ENCODE peak calls at places on chromosomes 16 and 17, in eight cellular contexts. One of them, this sample, is unnamed.
A peak's percentile ranks its signal among the peaks of the same experiment; 100 is the strongest.

GRCh38 chr17:64411999-64412771 is 21.5 kb upstream of the PECAM1 start:
- DNase-seq in AG09309: no peak
- DNase-seq in foreskin fibroblast: peak; percentile 35
- DNase-seq in uterus: peak; percentile 20
- DNase-seq in choroid plexus epithelial cell: peak; percentile 51
- DNase-seq in fibroblast of pulmonary artery: peak; percentile 76
- DNase-seq in stomach: no peak
- DNase-seq in omental fat pad: no peak
- DNase-seq in this sample: peak; percentile 54

GRCh38 chr17:63838586-63839184 is 3.8 kb downstream of the SMARCD2 start:
- DNase-seq in uterus: peak; percentile 94
- DNase-seq in choroid plexus epithelial cell: peak; percentile 77
- DNase-seq in foreskin fibroblast: peak; percentile 95
- DNase-seq in fibroblast of pulmonary artery: peak; percentile 89
- DNase-seq in omental fat pad: peak; percentile 65
- DNase-seq in AG09309: peak; percentile 14
- DNase-seq in stomach: peak; percentile 94
- DNase-seq in this sample: no peak

GRCh38 chr17:38353084-38353604 is 1.5 kb downstream of the SOCS7 start:
- DNase-seq in omental fat pad: no peak
- DNase-seq in fibroblast of pulmonary artery: peak; percentile 7
- DNase-seq in uterus: no peak
- DNase-seq in choroid plexus epithelial cell: no peak
- DNase-seq in AG09309: no peak
- DNase-seq in foreskin fibroblast: peak; percentile 24
- DNase-seq in stomach: no peak
- DNase-seq in this sample: no peak

GRCh38 chr17:57269052-57269451 is 12.7 kb downstream of the MSI2 start:
- DNase-seq in stomach: no peak
- DNase-seq in foreskin fibroblast: no peak
- DNase-seq in AG09309: no peak
- DNase-seq in fibroblast of pulmonary artery: no peak
- DNase-seq in uterus: no peak
- DNase-seq in choroid plexus epithelial cell: no peak
- DNase-seq in omental fat pad: no peak
- DNase-seq in this sample: no peak

GRCh38 chr17:17792551-17793377 is 44.0 kb downstream of the SREBF1 start:
- DNase-seq in stomach: peak; percentile 38
- DNase-seq in fibroblast of pulmonary artery: peak; percentile 91
- DNase-seq in foreskin fibroblast: no peak
- DNase-seq in AG09309: no peak
- DNase-seq in uterus: peak; percentile 67
- DNase-seq in omental fat pad: no peak
- DNase-seq in choroid plexus epithelial cell: peak; percentile 81
- DNase-seq in this sample: no peak

GRCh38 chr16:81175325-81175891 is 63.1 kb upstream of the BCO1 start:
- DNase-seq in stomach: no peak
- DNase-seq in choroid plexus epithelial cell: peak; percentile 63
- DNase-seq in AG09309: peak; percentile 33
- DNase-seq in foreskin fibroblast: peak; percentile 72
- DNase-seq in uterus: no peak
- DNase-seq in omental fat pad: no peak
- DNase-seq in fibroblast of pulmonary artery: peak; percentile 23
- DNase-seq in this sample: no peak

GRCh38 chr16:83701494-83701893 is 106.3 kb upstream of the HSBP1 start:
- DNase-seq in omental fat pad: no peak
- DNase-seq in fibroblast of pulmonary artery: peak; percentile 63
- DNase-seq in stomach: no peak
- DNase-seq in foreskin fibroblast: peak; percentile 32
- DNase-seq in uterus: no peak
- DNase-seq in AG09309: no peak
- DNase-seq in choroid plexus epithelial cell: peak; percentile 68
- DNase-seq in this sample: no peak

GRCh38 chr16:18037051-18037450 is 299.5 kb downstream of the NPIPA8 start:
- DNase-seq in stomach: no peak
- DNase-seq in fibroblast of pulmonary artery: no peak
- DNase-seq in choroid plexus epithelial cell: no peak
- DNase-seq in AG09309: no peak
- DNase-seq in foreskin fibroblast: no peak
- DNase-seq in omental fat pad: no peak
- DNase-seq in uterus: no peak
- DNase-seq in this sample: no peak

GRCh38 chr17:47720196-47720595 is 12.8 kb upstream of the TBX21 start:
- DNase-seq in choroid plexus epithelial cell: no peak
- DNase-seq in stomach: no peak
- DNase-seq in AG09309: no peak
- DNase-seq in foreskin fibroblast: no peak
- DNase-seq in omental fat pad: no peak
- DNase-seq in uterus: no peak
- DNase-seq in fibroblast of pulmonary artery: no peak
- DNase-seq in this sample: no peak

GRCh38 chr17:47719411-47720152 is 13.5 kb upstream of the TBX21 start:
- DNase-seq in fibroblast of pulmonary artery: no peak
- DNase-seq in stomach: no peak
- DNase-seq in omental fat pad: no peak
- DNase-seq in foreskin fibroblast: peak; percentile 83
- DNase-seq in AG09309: peak; percentile 24
- DNase-seq in choroid plexus epithelial cell: peak; percentile 54
- DNase-seq in uterus: no peak
- DNase-seq in this sample: no peak

GRCh38 chr17:47718634-47719405 is 14.2 kb upstream of the TBX21 start:
- DNase-seq in stomach: no peak
- DNase-seq in choroid plexus epithelial cell: no peak
- DNase-seq in uterus: no peak
- DNase-seq in fibroblast of pulmonary artery: no peak
- DNase-seq in AG09309: no peak
- DNase-seq in omental fat pad: no peak
- DNase-seq in foreskin fibroblast: no peak
- DNase-seq in this sample: no peak

GRCh38 chr17:47721725-47722124 is 11.3 kb upstream of the TBX21 start:
- DNase-seq in foreskin fibroblast: no peak
- DNase-seq in stomach: no peak
- DNase-seq in choroid plexus epithelial cell: no peak
- DNase-seq in uterus: no peak
- DNase-seq in AG09309: no peak
- DNase-seq in omental fat pad: no peak
- DNase-seq in fibroblast of pulmonary artery: no peak
- DNase-seq in this sample: no peak

DNA sequence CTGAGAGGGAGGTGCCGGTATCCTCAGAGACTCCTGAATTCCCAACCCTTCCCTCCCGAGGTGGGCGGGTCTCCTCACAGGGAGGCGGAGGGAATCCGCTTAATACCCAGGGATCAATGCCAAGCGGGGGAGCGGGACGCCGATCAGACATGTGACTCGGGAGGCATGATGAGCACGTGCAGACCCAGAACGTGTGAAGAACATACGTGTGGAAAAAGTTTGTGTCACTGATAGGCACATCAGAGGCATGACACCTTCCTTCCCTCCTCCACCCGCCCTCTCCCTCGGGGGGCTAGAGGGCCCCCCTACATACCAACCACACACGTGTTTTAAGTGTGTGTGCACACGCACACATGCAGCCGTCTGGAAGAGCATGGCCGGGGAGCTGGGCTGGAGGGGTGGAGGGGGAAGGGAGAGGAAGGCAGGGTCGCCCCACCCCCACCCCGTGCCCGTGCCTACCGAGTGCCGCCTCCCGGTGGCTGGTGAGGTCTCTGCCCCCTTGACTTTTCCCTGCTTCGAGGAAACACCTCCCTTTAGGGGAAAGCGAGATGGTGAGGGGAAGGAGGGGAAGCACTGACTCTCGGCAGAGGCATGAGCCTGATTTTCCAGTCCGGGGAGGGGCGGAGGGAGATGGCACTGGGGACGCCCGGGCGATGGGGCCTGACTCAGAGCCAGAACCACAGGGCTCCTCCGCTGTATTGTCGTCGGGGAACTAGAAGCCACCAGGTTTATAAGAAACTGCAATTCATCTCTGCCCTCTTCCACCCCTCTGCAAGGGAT is 12.1 kb upstream of the TBX21 start:
- DNase-seq in stomach: no peak
- DNase-seq in foreskin fibroblast: peak; percentile 53
- DNase-seq in fibroblast of pulmonary artery: no peak
- DNase-seq in choroid plexus epithelial cell: no peak
- DNase-seq in omental fat pad: no peak
- DNase-seq in uterus: no peak
- DNase-seq in AG09309: no peak
- DNase-seq in this sample: no peak
- TF ChIP-seq CTCF in stomach: no peak
- TF ChIP-seq CTCF in foreskin fibroblast: no peak
- TF ChIP-seq CTCF in fibroblast of pulmonary artery: no peak
- TF ChIP-seq CTCF in choroid plexus epithelial cell: no peak
- TF ChIP-seq CTCF in omental fat pad: no peak
- TF ChIP-seq CTCF in uterus: no peak
- TF ChIP-seq CTCF in AG09309: no peak
- TF ChIP-seq CTCF in this sample: no peak

GRCh38 chr16:1923299-1924034 is 5.3 kb upstream of the HS3ST6 start:
- DNase-seq in fibroblast of pulmonary artery: peak; percentile 20
- DNase-seq in foreskin fibroblast: peak; percentile 75
- DNase-seq in omental fat pad: no peak
- DNase-seq in AG09309: no peak
- DNase-seq in uterus: peak; percentile 46
- DNase-seq in choroid plexus epithelial cell: peak; percentile 26
- DNase-seq in stomach: no peak
- DNase-seq in this sample: no peak
- TF ChIP-seq CTCF in fibroblast of pulmonary artery: peak; percentile 19
- TF ChIP-seq CTCF in foreskin fibroblast: peak; percentile 31
- TF ChIP-seq CTCF in omental fat pad: no peak
- TF ChIP-seq CTCF in AG09309: peak; percentile 14
- TF ChIP-seq CTCF in uterus: no peak
- TF ChIP-seq CTCF in choroid plexus epithelial cell: peak; percentile 52
- TF ChIP-seq CTCF in stomach: no peak
- TF ChIP-seq CTCF in this sample: peak; percentile 30

GRCh38 chr17:37089998-37090397 is 141.2 kb downstream of the AATF start:
- DNase-seq in uterus: no peak
- DNase-seq in stomach: no peak
- DNase-seq in omental fat pad: no peak
- DNase-seq in AG09309: no peak
- DNase-seq in choroid plexus epithelial cell: peak; percentile 35
- DNase-seq in fibroblast of pulmonary artery: peak; percentile 13
- DNase-seq in foreskin fibroblast: no peak
- DNase-seq in this sample: no peak
- TF ChIP-seq CTCF in uterus: no peak
- TF ChIP-seq CTCF in stomach: no peak
- TF ChIP-seq CTCF in omental fat pad: no peak
- TF ChIP-seq CTCF in AG09309: no peak
- TF ChIP-seq CTCF in choroid plexus epithelial cell: no peak
- TF ChIP-seq CTCF in fibroblast of pulmonary artery: no peak
- TF ChIP-seq CTCF in foreskin fibroblast: no peak
- TF ChIP-seq CTCF in this sample: no peak

GRCh38 chr16:68364601-68364998 is 53.8 kb downstream of the PRMT7 start:
- DNase-seq in omental fat pad: no peak
- DNase-seq in AG09309: no peak
- DNase-seq in fibroblast of pulmonary artery: peak; percentile 36
- DNase-seq in stomach: no peak
- DNase-seq in foreskin fibroblast: peak; percentile 42
- DNase-seq in choroid plexus epithelial cell: peak; percentile 31
- DNase-seq in uterus: no peak
- DNase-seq in this sample: no peak
- TF ChIP-seq CTCF in omental fat pad: no peak
- TF ChIP-seq CTCF in AG09309: peak; percentile 23
- TF ChIP-seq CTCF in fibroblast of pulmonary artery: peak; percentile 8
- TF ChIP-seq CTCF in stomach: no peak
- TF ChIP-seq CTCF in foreskin fibroblast: no peak
- TF ChIP-seq CTCF in choroid plexus epithelial cell: peak; percentile 36
- TF ChIP-seq CTCF in uterus: no peak
- TF ChIP-seq CTCF in this sample: no peak